ENCODE peak calls at places on chromosomes 12 and 14, in seven cellular contexts. One of them, this sample, is unnamed. For H3K36me3, the result is how much of the 10 kb centered on the place peaks cover.

GRCh38 chr12:42421844-42422779 is 96.1 kb downstream of the PPHLN1 start:
- DNase-seq in aorta: no peak
- DNase-seq in left ventricle myocardium inferior: no peak
- DNase-seq in CD4-positive, alpha-beta memory T cell: no peak
- DNase-seq in PC-9: no peak
- DNase-seq in HCT116: no peak
- DNase-seq in CD8-positive, alpha-beta T cell: no peak
- DNase-seq in this sample: no peak

GRCh38 chr12:92039048-92039447 is 106.6 kb downstream of the BTG1 start:
- DNase-seq in aorta: no peak
- DNase-seq in left ventricle myocardium inferior: no peak
- DNase-seq in CD4-positive, alpha-beta memory T cell: no peak
- DNase-seq in PC-9: no peak
- DNase-seq in HCT116: no peak
- DNase-seq in CD8-positive, alpha-beta T cell: no peak
- DNase-seq in this sample: no peak

GRCh38 chr14:77853919-77854318 is 54.0 kb downstream of the ADCK1 start:
- DNase-seq in aorta: no peak
- DNase-seq in left ventricle myocardium inferior: no peak
- DNase-seq in CD4-positive, alpha-beta memory T cell: no peak
- DNase-seq in PC-9: no peak
- DNase-seq in HCT116: no peak
- DNase-seq in CD8-positive, alpha-beta T cell: no peak
- DNase-seq in this sample: no peak

GRCh38 chr14:34824256-34824655 is 50.9 kb downstream of the BAZ1A start:
- DNase-seq in aorta: no peak
- DNase-seq in left ventricle myocardium inferior: no peak
- DNase-seq in CD4-positive, alpha-beta memory T cell: no peak
- DNase-seq in PC-9: no peak
- DNase-seq in HCT116: no peak
- DNase-seq in CD8-positive, alpha-beta T cell: no peak
- DNase-seq in this sample: no peak

GRCh38 chr12:48018618-48018995 is 14.3 kb upstream of the COL2A1 start:
- DNase-seq in aorta: no peak
- DNase-seq in left ventricle myocardium inferior: no peak
- DNase-seq in CD4-positive, alpha-beta memory T cell: no peak
- DNase-seq in PC-9: no peak
- DNase-seq in HCT116: no peak
- DNase-seq in CD8-positive, alpha-beta T cell: no peak
- DNase-seq in this sample: no peak

GRCh38 chr14:55118761-55119160 is 10.3 kb upstream of the LGALS3 start:
- DNase-seq in aorta: no peak
- DNase-seq in left ventricle myocardium inferior: no peak
- DNase-seq in CD4-positive, alpha-beta memory T cell: no peak
- DNase-seq in PC-9: no peak
- DNase-seq in HCT116: no peak
- DNase-seq in CD8-positive, alpha-beta T cell: no peak
- DNase-seq in this sample: no peak

GRCh38 chr14:104389326-104390220 is 190.0 kb upstream of the C14orf180 start:
- DNase-seq in aorta: peak
- DNase-seq in left ventricle myocardium inferior: no peak
- DNase-seq in CD4-positive, alpha-beta memory T cell: peak
- DNase-seq in PC-9: no peak
- DNase-seq in HCT116: no peak
- DNase-seq in CD8-positive, alpha-beta T cell: peak
- DNase-seq in this sample: no peak

GRCh38 chr12:8993827-8994226 is 4.5 kb downstream of the KLRG1 start:
- DNase-seq in aorta: no peak
- DNase-seq in left ventricle myocardium inferior: no peak
- DNase-seq in CD4-positive, alpha-beta memory T cell: no peak
- DNase-seq in PC-9: no peak
- DNase-seq in HCT116: no peak
- DNase-seq in CD8-positive, alpha-beta T cell: no peak
- DNase-seq in this sample: no peak

GRCh38 chr14:23025181-23025788 is 9.4 kb downstream of the PSMB5 start:
- DNase-seq in aorta: no peak
- DNase-seq in left ventricle myocardium inferior: no peak
- DNase-seq in CD4-positive, alpha-beta memory T cell: no peak
- DNase-seq in PC-9: no peak
- DNase-seq in HCT116: no peak
- DNase-seq in CD8-positive, alpha-beta T cell: no peak
- DNase-seq in this sample: no peak

GRCh38 chr12:76341436-76342030 is 6.7 kb downstream of the BBS10 start:
- DNase-seq in aorta: no peak
- DNase-seq in left ventricle myocardium inferior: no peak
- DNase-seq in CD4-positive, alpha-beta memory T cell: no peak
- DNase-seq in PC-9: no peak
- DNase-seq in HCT116: no peak
- DNase-seq in CD8-positive, alpha-beta T cell: no peak
- DNase-seq in this sample: peak

GRCh38 chr14:32932302-32932920 is 6.3 kb upstream of the NPAS3 start:
- DNase-seq in aorta: no peak
- DNase-seq in left ventricle myocardium inferior: no peak
- DNase-seq in CD4-positive, alpha-beta memory T cell: no peak
- DNase-seq in PC-9: no peak
- DNase-seq in HCT116: no peak
- DNase-seq in CD8-positive, alpha-beta T cell: no peak
- DNase-seq in this sample: no peak

GRCh38 chr14:104970231-104971068 is 7.7 kb downstream of the AHNAK2 start:
- DNase-seq in aorta: peak
- DNase-seq in left ventricle myocardium inferior: peak
- DNase-seq in CD4-positive, alpha-beta memory T cell: no peak
- DNase-seq in PC-9: peak
- DNase-seq in HCT116: peak
- DNase-seq in CD8-positive, alpha-beta T cell: no peak
- DNase-seq in this sample: peak

GRCh38 chr14:104996483-104996882 is 10.9 kb downstream of the CLBA1 start:
- DNase-seq in aorta: no peak
- DNase-seq in left ventricle myocardium inferior: no peak
- DNase-seq in CD4-positive, alpha-beta memory T cell: no peak
- DNase-seq in PC-9: no peak
- DNase-seq in HCT116: no peak
- DNase-seq in CD8-positive, alpha-beta T cell: no peak
- DNase-seq in this sample: no peak

GRCh38 chr12:106766393-106766826 is 8.1 kb upstream of the RIC8B start:
- DNase-seq in aorta: no peak
- DNase-seq in left ventricle myocardium inferior: peak
- DNase-seq in CD4-positive, alpha-beta memory T cell: no peak
- DNase-seq in PC-9: no peak
- DNase-seq in HCT116: no peak
- DNase-seq in CD8-positive, alpha-beta T cell: no peak
- DNase-seq in this sample: no peak

GRCh38 chr14:95993768-95994592 is 45.2 kb upstream of the C14orf132 start:
- DNase-seq in aorta: no peak
- DNase-seq in left ventricle myocardium inferior: no peak
- DNase-seq in CD4-positive, alpha-beta memory T cell: peak
- DNase-seq in PC-9: no peak
- DNase-seq in HCT116: peak
- DNase-seq in CD8-positive, alpha-beta T cell: peak
- DNase-seq in this sample: peak

GRCh38 chr12:56161677-56162351 is 3.7 kb downstream of the MYL6 start:
- DNase-seq in aorta: no peak
- DNase-seq in left ventricle myocardium inferior: no peak
- DNase-seq in CD4-positive, alpha-beta memory T cell: no peak
- DNase-seq in PC-9: no peak
- DNase-seq in HCT116: no peak
- DNase-seq in CD8-positive, alpha-beta T cell: no peak
- DNase-seq in this sample: no peak
- H3K36me3 ChIP-seq in aorta: under half
- H3K36me3 ChIP-seq in left ventricle myocardium inferior: half or more
- H3K36me3 ChIP-seq in CD4-positive, alpha-beta memory T cell: half or more
- H3K36me3 ChIP-seq in PC-9: under half
- H3K36me3 ChIP-seq in HCT116: under half
- H3K36me3 ChIP-seq in CD8-positive, alpha-beta T cell: half or more
- H3K36me3 ChIP-seq in this sample: under half

GRCh38 chr14:31169877-31170276 is 37.7 kb downstream of the HECTD1 start:
- DNase-seq in aorta: no peak
- DNase-seq in left ventricle myocardium inferior: no peak
- DNase-seq in CD4-positive, alpha-beta memory T cell: no peak
- DNase-seq in PC-9: no peak
- DNase-seq in HCT116: no peak
- DNase-seq in CD8-positive, alpha-beta T cell: no peak
- DNase-seq in this sample: no peak
- H3K36me3 ChIP-seq in aorta: under half
- H3K36me3 ChIP-seq in left ventricle myocardium inferior: half or more
- H3K36me3 ChIP-seq in CD4-positive, alpha-beta memory T cell: half or more
- H3K36me3 ChIP-seq in PC-9: under half
- H3K36me3 ChIP-seq in HCT116: under half
- H3K36me3 ChIP-seq in CD8-positive, alpha-beta T cell: under half
- H3K36me3 ChIP-seq in this sample: under half

GRCh38 chr12:122602456-122602855 is 75.4 kb downstream of the KNTC1 start:
- DNase-seq in aorta: no peak
- DNase-seq in left ventricle myocardium inferior: no peak
- DNase-seq in CD4-positive, alpha-beta memory T cell: no peak
- DNase-seq in PC-9: no peak
- DNase-seq in HCT116: no peak
- DNase-seq in CD8-positive, alpha-beta T cell: no peak
- DNase-seq in this sample: peak
- H3K36me3 ChIP-seq in aorta: under half
- H3K36me3 ChIP-seq in left ventricle myocardium inferior: under half
- H3K36me3 ChIP-seq in CD4-positive, alpha-beta memory T cell: under half
- H3K36me3 ChIP-seq in PC-9: under half
- H3K36me3 ChIP-seq in HCT116: under half
- H3K36me3 ChIP-seq in CD8-positive, alpha-beta T cell: under half
- H3K36me3 ChIP-seq in this sample: under half

DNA sequence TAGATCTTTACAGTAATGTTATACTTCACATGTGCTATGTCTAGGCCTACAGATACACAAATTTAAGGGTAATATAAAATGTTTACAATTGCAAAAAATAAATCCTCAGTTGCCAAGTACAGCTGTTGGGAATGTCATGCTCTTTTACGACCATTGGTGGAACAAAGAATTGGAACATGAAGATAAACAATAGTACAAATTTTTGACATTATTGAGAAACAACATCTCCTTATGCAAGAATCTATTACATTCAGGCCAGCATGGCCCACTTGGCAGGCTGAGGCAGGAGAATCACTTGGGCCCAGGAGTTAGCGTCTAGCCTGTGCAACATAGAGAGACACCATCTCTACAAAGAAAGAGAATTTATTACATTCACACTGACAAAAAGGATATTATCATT is 135.9 kb upstream of the NTF3 start:
- DNase-seq in aorta: no peak
- DNase-seq in left ventricle myocardium inferior: no peak
- DNase-seq in CD4-positive, alpha-beta memory T cell: no peak
- DNase-seq in PC-9: no peak
- DNase-seq in HCT116: no peak
- DNase-seq in CD8-positive, alpha-beta T cell: no peak
- DNase-seq in this sample: no peak
- H3K36me3 ChIP-seq in aorta: under half
- H3K36me3 ChIP-seq in left ventricle myocardium inferior: under half
- H3K36me3 ChIP-seq in CD4-positive, alpha-beta memory T cell: under half
- H3K36me3 ChIP-seq in PC-9: under half
- H3K36me3 ChIP-seq in HCT116: under half
- H3K36me3 ChIP-seq in CD8-positive, alpha-beta T cell: under half
- H3K36me3 ChIP-seq in this sample: under half

GRCh38 chr12:124469193-124469888 is 98.1 kb downstream of the NCOR2 start:
- DNase-seq in aorta: no peak
- DNase-seq in left ventricle myocardium inferior: no peak
- DNase-seq in CD4-positive, alpha-beta memory T cell: peak
- DNase-seq in PC-9: peak
- DNase-seq in HCT116: no peak
- DNase-seq in CD8-positive, alpha-beta T cell: peak
- DNase-seq in this sample: no peak

GRCh38 chr12:124470806-124471205 is 96.6 kb downstream of the NCOR2 start:
- DNase-seq in aorta: no peak
- DNase-seq in left ventricle myocardium inferior: no peak
- DNase-seq in CD4-positive, alpha-beta memory T cell: no peak
- DNase-seq in PC-9: no peak
- DNase-seq in HCT116: no peak
- DNase-seq in CD8-positive, alpha-beta T cell: no peak
- DNase-seq in this sample: no peak

GRCh38 chr12:124470139-124470538 is 97.3 kb downstream of the NCOR2 start:
- DNase-seq in aorta: no peak
- DNase-seq in left ventricle myocardium inferior: no peak
- DNase-seq in CD4-positive, alpha-beta memory T cell: no peak
- DNase-seq in PC-9: no peak
- DNase-seq in HCT116: no peak
- DNase-seq in CD8-positive, alpha-beta T cell: no peak
- DNase-seq in this sample: no peak

GRCh38 chr12:124472690-124473279 is 94.6 kb downstream of the NCOR2 start:
- DNase-seq in aorta: no peak
- DNase-seq in left ventricle myocardium inferior: no peak
- DNase-seq in CD4-positive, alpha-beta memory T cell: no peak
- DNase-seq in PC-9: no peak
- DNase-seq in HCT116: no peak
- DNase-seq in CD8-positive, alpha-beta T cell: no peak
- DNase-seq in this sample: no peak

DNA sequence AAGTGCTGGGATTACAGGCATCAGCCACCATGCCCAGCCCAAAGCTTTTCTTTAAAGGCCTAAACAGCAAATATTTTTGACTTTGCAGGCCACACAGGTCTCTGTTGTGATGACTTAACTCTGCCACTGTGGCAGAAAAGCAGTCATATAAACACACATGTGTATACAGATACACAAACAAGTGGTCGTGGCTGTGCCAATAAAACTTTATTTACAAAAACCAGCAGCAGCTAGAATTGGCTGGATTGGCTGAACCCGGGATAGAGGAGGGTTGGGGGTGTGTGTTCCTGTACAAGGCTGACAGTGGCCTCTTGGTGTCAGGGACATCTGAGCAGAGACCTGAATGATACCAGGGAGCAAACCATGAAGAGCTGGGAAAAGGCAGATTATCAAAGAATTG is 95.6 kb downstream of the NCOR2 start:
- DNase-seq in aorta: no peak
- DNase-seq in left ventricle myocardium inferior: no peak
- DNase-seq in CD4-positive, alpha-beta memory T cell: no peak
- DNase-seq in PC-9: no peak
- DNase-seq in HCT116: no peak
- DNase-seq in CD8-positive, alpha-beta T cell: no peak
- DNase-seq in this sample: no peak
- H3K36me3 ChIP-seq in aorta: under half
- H3K36me3 ChIP-seq in left ventricle myocardium inferior: half or more
- H3K36me3 ChIP-seq in CD4-positive, alpha-beta memory T cell: under half
- H3K36me3 ChIP-seq in PC-9: under half
- H3K36me3 ChIP-seq in HCT116: under half
- H3K36me3 ChIP-seq in CD8-positive, alpha-beta T cell: under half
- H3K36me3 ChIP-seq in this sample: under half

GRCh38 chr14:76196980-76197379 is 45.3 kb downstream of the GPATCH2L start:
- DNase-seq in aorta: no peak
- DNase-seq in left ventricle myocardium inferior: no peak
- DNase-seq in CD4-positive, alpha-beta memory T cell: no peak
- DNase-seq in PC-9: no peak
- DNase-seq in HCT116: no peak
- DNase-seq in CD8-positive, alpha-beta T cell: no peak
- DNase-seq in this sample: no peak

GRCh38 chr14:76203086-76204001 is 51.6 kb downstream of the GPATCH2L start:
- DNase-seq in aorta: peak
- DNase-seq in left ventricle myocardium inferior: no peak
- DNase-seq in CD4-positive, alpha-beta memory T cell: no peak
- DNase-seq in PC-9: peak
- DNase-seq in HCT116: no peak
- DNase-seq in CD8-positive, alpha-beta T cell: no peak
- DNase-seq in this sample: peak

GRCh38 chr14:76205708-76206107 is 54.0 kb downstream of the GPATCH2L start:
- DNase-seq in aorta: no peak
- DNase-seq in left ventricle myocardium inferior: no peak
- DNase-seq in CD4-positive, alpha-beta memory T cell: no peak
- DNase-seq in PC-9: no peak
- DNase-seq in HCT116: no peak
- DNase-seq in CD8-positive, alpha-beta T cell: no peak
- DNase-seq in this sample: no peak

GRCh38 chr14:76204436-76205230 is 52.9 kb downstream of the GPATCH2L start:
- DNase-seq in aorta: no peak
- DNase-seq in left ventricle myocardium inferior: no peak
- DNase-seq in CD4-positive, alpha-beta memory T cell: no peak
- DNase-seq in PC-9: no peak
- DNase-seq in HCT116: no peak
- DNase-seq in CD8-positive, alpha-beta T cell: no peak
- DNase-seq in this sample: no peak

GRCh38 chr14:76201162-76201561 is 49.4 kb downstream of the GPATCH2L start:
- DNase-seq in aorta: no peak
- DNase-seq in left ventricle myocardium inferior: no peak
- DNase-seq in CD4-positive, alpha-beta memory T cell: no peak
- DNase-seq in PC-9: no peak
- DNase-seq in HCT116: no peak
- DNase-seq in CD8-positive, alpha-beta T cell: no peak
- DNase-seq in this sample: peak
- H3K36me3 ChIP-seq in aorta: under half
- H3K36me3 ChIP-seq in left ventricle myocardium inferior: half or more
- H3K36me3 ChIP-seq in CD4-positive, alpha-beta memory T cell: under half
- H3K36me3 ChIP-seq in PC-9: under half
- H3K36me3 ChIP-seq in HCT116: under half
- H3K36me3 ChIP-seq in CD8-positive, alpha-beta T cell: under half
- H3K36me3 ChIP-seq in this sample: under half